ENCODE peak calls at places on chromosome 21, in nine cellular contexts. G is type B pancreatic cell; Q is neural crest cell; I is Calu3; R is CD8-positive, alpha-beta T cell; T is WTC11; B is body of pancreas; Y is right lobe of liver; F is fibroblast of mammary gland. V is an unnamed sample.

GRCh38 chr21:40846566-40847411 is at the start of gene DSCAM:
- DNase-seq in G (no peak), Q (peak; percentile 28), I (no peak), R (no peak), T (peak; percentile 60), B (peak; percentile 12), Y (no peak), F (no peak), V (peak; percentile 47)

GRCh38 chr21:43758132-43758619 is 17.9 kb downstream of the CSTB start:
- DNase-seq in G (no peak), Q (no peak), I (no peak), R (no peak), T (no peak), B (no peak), Y (no peak), F (peak; percentile 71), V (no peak)

GRCh38 chr21:32360401-32360981 is 32.3 kb downstream of the URB1 start:
- DNase-seq in G (no peak), Q (no peak), I (no peak), R (no peak), T (no peak), B (no peak), Y (no peak), F (no peak), V (no peak)

GRCh38 chr21:28779914-28780313 is 212.8 kb downstream of the LTN1 start:
- DNase-seq in G (no peak), Q (no peak), I (no peak), R (no peak), T (no peak), B (no peak), Y (no peak), F (no peak), V (no peak)

GRCh38 chr21:32070693-32071330 is 198.0 kb downstream of the HUNK start:
- DNase-seq in G (no peak), Q (no peak), I (no peak), R (no peak), T (no peak), B (no peak), Y (no peak), F (no peak), V (no peak)

GRCh38 chr21:18495553-18495952 is 92.0 kb upstream of the TMPRSS15 start:
- DNase-seq in G (no peak), Q (no peak), I (no peak), R (no peak), T (no peak), B (no peak), Y (no peak), F (no peak), V (no peak)

GRCh38 chr21:18245493-18245967 is 897 bp downstream of the CHODL start:
- DNase-seq in G (no peak), Q (peak; percentile 8), I (no peak), R (no peak), T (no peak), B (no peak), Y (peak; percentile 46), F (no peak), V (no peak)

GRCh38 chr21:27339902-27340301 is 373.0 kb upstream of the ADAMTS5 start:
- DNase-seq in G (no peak), Q (no peak), I (no peak), R (no peak), T (no peak), B (no peak), Y (no peak), F (peak; percentile 23), V (no peak)

GRCh38 chr21:35697321-35697808 is 363.0 kb downstream of the SETD4 start:
- DNase-seq in G (no peak), Q (no peak), I (peak; percentile 23), R (peak; percentile 1), T (no peak), B (peak; percentile 94), Y (peak; percentile 82), F (peak; percentile 52), V (peak; percentile 61)

GRCh38 chr21:37006521-37007291 is at the start of gene RIPPLY3:
- DNase-seq in G (no peak), Q (peak; percentile 23), I (peak; percentile 15), R (no peak), T (peak; percentile 59), B (no peak), Y (no peak), F (no peak), V (no peak)

GRCh38 chr21:42237577-42237976 is 18.6 kb downstream of the ABCG1 start:
- DNase-seq in G (no peak), Q (no peak), I (no peak), R (no peak), T (no peak), B (no peak), Y (no peak), F (no peak), V (no peak)

GRCh38 chr21:42239556-42239955 is 20.6 kb downstream of the ABCG1 start:
- DNase-seq in G (no peak), Q (no peak), I (no peak), R (no peak), T (no peak), B (no peak), Y (peak; percentile 38), F (no peak), V (no peak)

GRCh38 chr21:42238185-42238934 is 19.4 kb downstream of the ABCG1 start:
- DNase-seq in G (no peak), Q (no peak), I (no peak), R (peak; percentile 16), T (no peak), B (no peak), Y (no peak), F (no peak), V (no peak)

GRCh38 chr21:42242611-42243010 is 23.7 kb downstream of the ABCG1 start:
- DNase-seq in G (no peak), Q (no peak), I (no peak), R (no peak), T (no peak), B (no peak), Y (no peak), F (no peak), V (no peak)

DNA sequence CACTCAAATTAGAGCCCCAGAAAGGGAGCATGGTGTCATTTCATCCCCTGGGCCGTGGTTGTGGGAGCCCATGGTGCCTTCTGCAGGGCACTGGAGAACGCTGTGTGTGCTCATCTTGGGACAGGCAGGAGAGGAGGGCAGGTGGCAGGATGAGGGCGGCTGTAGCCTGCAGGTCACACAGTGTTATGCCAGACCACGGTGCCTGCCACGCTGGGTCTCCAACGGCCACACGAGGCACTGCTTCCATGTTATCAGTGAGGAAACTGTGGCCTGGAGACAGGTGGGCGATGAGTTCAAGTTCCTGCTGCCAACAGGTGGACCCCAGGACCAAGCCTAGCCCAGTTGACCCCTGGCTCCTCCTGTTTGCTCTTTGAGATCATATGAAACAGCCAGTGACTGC is 21.0 kb downstream of the ABCG1 start:
- DNase-seq in G (no peak), Q (no peak), I (no peak), R (no peak), T (no peak), B (no peak), Y (peak; percentile 49), F (no peak), V (no peak)
- TF ChIP-seq CTCF in G (peak; percentile 21), Q (peak; percentile 19), I (no peak), R (no peak), T (no peak), B (no peak), Y (no peak), F (no peak), V (no peak)

DNA sequence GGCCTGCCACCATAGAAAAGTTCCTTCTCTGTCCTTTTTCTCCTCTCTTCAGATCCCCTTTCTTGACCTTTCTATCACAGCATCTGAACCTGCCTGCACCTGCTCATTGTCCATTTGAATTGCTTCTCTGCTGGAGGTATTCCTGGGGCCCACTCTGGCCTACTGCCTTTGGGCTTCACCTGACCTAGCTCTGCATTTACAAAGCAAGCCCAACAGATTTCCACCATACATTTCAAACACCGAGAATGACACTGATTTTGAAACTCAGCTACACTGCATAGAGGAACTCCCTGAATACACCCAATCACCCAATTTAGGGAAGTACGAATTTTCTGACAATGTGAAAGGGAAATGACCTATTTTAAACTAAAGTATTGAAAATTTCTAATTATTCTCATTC is 284.5 kb upstream of the USP25 start:
- DNase-seq in G (no peak), Q (no peak), I (no peak), R (no peak), T (peak; percentile 50), B (no peak), Y (no peak), F (no peak), V (no peak)
- TF ChIP-seq CTCF in G (no peak), Q (no peak), I (no peak), R (no peak), T (no peak), B (no peak), Y (no peak), F (no peak), V (no peak)

DNA sequence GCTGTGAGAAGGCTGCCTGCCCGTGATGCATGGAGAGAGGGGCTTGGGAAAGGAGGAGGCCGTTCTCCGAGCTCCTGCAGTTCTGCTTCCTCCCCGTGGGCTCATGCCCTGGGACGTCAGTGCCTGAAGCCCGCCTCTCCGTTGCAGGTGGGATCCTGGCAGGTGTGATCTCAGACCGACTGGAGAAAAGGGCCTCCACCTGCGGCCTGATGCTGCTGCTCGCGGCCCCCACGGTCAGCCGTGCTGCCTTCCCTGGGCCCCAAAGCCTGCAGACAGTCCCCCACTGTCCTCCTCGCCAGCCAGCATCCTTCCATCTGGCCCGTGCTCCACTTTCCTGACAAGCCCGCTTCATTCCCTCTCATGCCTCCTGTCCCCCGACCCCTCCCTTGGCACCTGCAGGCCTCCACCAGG is 50.9 kb downstream of the SLC37A1 start:
- DNase-seq in G (no peak), Q (no peak), I (no peak), R (no peak), T (peak; percentile 6), B (no peak), Y (no peak), F (no peak), V (no peak)
- TF ChIP-seq CTCF in G (no peak), Q (no peak), I (no peak), R (no peak), T (no peak), B (no peak), Y (no peak), F (no peak), V (no peak)

DNA sequence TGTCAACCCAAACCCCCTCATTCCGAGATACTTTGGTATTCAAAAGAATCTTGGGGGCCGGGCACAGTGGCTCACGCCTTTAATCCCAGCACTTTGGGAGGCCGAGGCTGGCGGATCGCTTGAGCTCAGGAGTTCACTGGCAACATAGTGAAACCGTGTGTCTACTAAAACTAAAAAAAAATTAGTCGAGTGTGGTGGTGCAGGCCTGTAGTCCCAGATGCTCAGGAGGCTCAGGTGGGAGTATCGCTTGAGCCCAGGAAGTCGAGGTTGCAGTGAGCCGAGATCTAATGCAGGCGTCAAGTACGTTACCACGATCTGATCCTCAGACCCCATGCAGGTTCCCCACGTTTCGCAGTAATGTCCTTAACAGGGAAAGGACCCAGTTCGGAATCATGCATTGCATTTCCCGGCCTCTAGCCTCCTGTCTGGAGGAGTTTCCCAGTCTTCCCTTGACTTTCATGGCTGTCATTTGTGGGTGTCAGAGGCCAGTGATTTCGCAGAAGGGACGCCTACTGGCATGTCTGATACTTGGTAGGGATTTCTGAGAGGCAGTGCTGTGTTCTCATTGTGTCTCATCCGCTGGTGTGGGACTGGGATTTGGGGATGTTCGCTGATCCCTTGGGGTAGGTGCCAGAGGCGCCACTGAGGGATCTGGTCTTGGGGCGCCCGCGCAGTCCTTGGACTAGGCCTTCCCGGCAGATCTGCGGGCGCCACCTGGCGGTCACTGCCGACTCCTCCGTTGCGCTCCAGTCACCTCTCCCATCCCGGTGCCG is 39.3 kb upstream of the HMGN1 start:
- DNase-seq in G (peak; percentile 92), Q (peak; percentile 96), I (peak; percentile 91), R (peak; percentile 86), T (peak; percentile 98), B (peak; percentile 92), Y (peak; percentile 94), F (peak; percentile 79), V (peak; percentile 96)
- TF ChIP-seq CTCF in G (peak; percentile 97), Q (peak; percentile 97), I (peak; percentile 68), R (peak; percentile 90), T (peak; percentile 88), B (peak; percentile 81), Y (peak; percentile 97), F (peak; percentile 76), V (peak; percentile 93)